ENCODE peak calls at places on chromosomes 13 and 19, in seven cellular contexts. S, N, W, M, V, X and F are unnamed samples.

GRCh38 chr19:752652-753517 is 2.0 kb downstream of the MISP start:
- DNase-seq in N (peak; percentile 73), W (peak; percentile 71), X (no peak), S (peak; percentile 99), V (peak; percentile 92), M (no peak), F (peak; percentile 86)

GRCh38 chr19:16627194-16627927 is 643 bp downstream of the MED26 start:
- DNase-seq in X (no peak), N (peak; percentile 14), M (peak; percentile 44), S (peak; percentile 82), V (peak; percentile 3), W (no peak), F (no peak)

GRCh38 chr19:13441810-13442512 is 64.3 kb downstream of the CACNA1A start:
- DNase-seq in N (peak; percentile 57), M (no peak), S (peak; percentile 58), V (peak; percentile 38), X (no peak), W (peak; percentile 55), F (no peak)

GRCh38 chr19:50567052-50567841 is 988 bp downstream of the LRRC4B start:
- DNase-seq in M (peak; percentile 89), N (no peak), V (no peak), X (no peak), S (peak; percentile 68), W (no peak), F (no peak)

GRCh38 chr19:53177986-53178385 is 15.2 kb downstream of the ZNF665 start:
- DNase-seq in V (no peak), S (peak; percentile 48), W (no peak), M (no peak), X (no peak), N (no peak), F (no peak)

GRCh38 chr13:77521595-77522367 is 13.7 kb upstream of the SCEL start:
- DNase-seq in S (no peak), W (no peak), N (peak; percentile 70), M (no peak), X (no peak), V (no peak), F (no peak)

GRCh38 chr13:52686381-52686780 is 33.7 kb downstream of the SUGT1 start:
- DNase-seq in V (no peak), S (no peak), X (no peak), M (no peak), N (no peak), W (no peak), F (no peak)

GRCh38 chr19:50003810-50004419 is 21.3 kb downstream of the VRK3 start:
- DNase-seq in X (peak; percentile 59), W (no peak), M (no peak), N (peak; percentile 95), S (peak; percentile 99), V (peak; percentile 95), F (peak; percentile 86)

GRCh38 chr13:30870049-30870884 is 35.8 kb upstream of the MEDAG start:
- DNase-seq in W (no peak), N (peak; percentile 73), V (peak; percentile 99), M (no peak), S (peak; percentile 96), X (peak; percentile 54), F (peak; percentile 93)

GRCh38 chr13:57583529-57583928 is 48.0 kb upstream of the PCDH17 start:
- DNase-seq in N (no peak), S (no peak), W (no peak), M (no peak), X (no peak), V (no peak), F (no peak)

GRCh38 chr13:41842029-41842428 is 118.9 kb downstream of the VWA8 start:
- DNase-seq in X (no peak), S (no peak), N (peak; percentile 15), W (no peak), V (peak; percentile 57), M (no peak), F (no peak)

GRCh38 chr13:43546821-43547220 is 240.0 kb downstream of the ENOX1 start:
- DNase-seq in M (no peak), V (no peak), W (no peak), X (no peak), N (no peak), S (no peak), F (no peak)

GRCh38 chr19:54412877-54413276 is 2.4 kb upstream of the TTYH1 start:
- DNase-seq in W (no peak), N (no peak), S (no peak), M (no peak), X (no peak), V (no peak), F (no peak)

GRCh38 chr19:54115071-54116063 is at the start of the genes PRPF31 and TFPT:
- DNase-seq in V (peak; percentile 99), W (peak; percentile 97), M (peak; percentile 94), N (peak; percentile 99), X (peak; percentile 97), S (peak; percentile 99), F (peak; percentile 88)

GRCh38 chr13:50422181-50423148 is 407.2 kb downstream of the KCNRG start:
- DNase-seq in M (no peak), W (no peak), S (no peak), X (no peak), N (no peak), V (no peak), F (no peak)

GRCh38 chr19:38736413-38737280 is 7.6 kb downstream of the CAPN12 start:
- DNase-seq in N (peak; percentile 26), W (peak; percentile 77), S (peak; percentile 88), V (no peak), M (peak; percentile 93), X (no peak), F (no peak)

GRCh38 chr19:45267296-45267695 is 16.2 kb downstream of the MARK4 start:
- DNase-seq in M (no peak), V (no peak), X (no peak), W (no peak), S (no peak), N (no peak), F (no peak)

GRCh38 chr13:60583196-60583908 is 186.3 kb downstream of the TDRD3 start:
- DNase-seq in W (no peak), V (peak; percentile 59), S (peak; percentile 66), M (no peak), X (no peak), N (peak; percentile 64), F (peak; percentile 40)

GRCh38 chr19:29193116-29193515 is 19.8 kb downstream of the UQCRFS1 start:
- DNase-seq in M (no peak), V (no peak), S (no peak), W (no peak), X (no peak), N (no peak), F (no peak)

GRCh38 chr19:29191005-29191404 is 21.9 kb downstream of the UQCRFS1 start:
- DNase-seq in N (peak; percentile 36), V (no peak), M (no peak), X (no peak), W (no peak), S (no peak), F (no peak)

GRCh38 chr19:29188704-29189375 is 24.1 kb downstream of the UQCRFS1 start:
- DNase-seq in N (peak; percentile 18), W (no peak), M (no peak), X (no peak), V (peak; percentile 18), S (no peak), F (no peak)

GRCh38 chr19:29194658-29195057 is 18.3 kb downstream of the UQCRFS1 start:
- DNase-seq in V (no peak), N (no peak), X (no peak), S (no peak), W (no peak), M (no peak), F (no peak)
- TF ChIP-seq CTCF in V (no peak), N (no peak), X (no peak), S (no peak), W (no peak), M (no peak), F (no peak)

GRCh38 chr13:47796816-47797215 is 204.3 kb downstream of the SUCLA2 start:
- DNase-seq in X (no peak), S (no peak), M (no peak), N (no peak), W (no peak), V (no peak), F (no peak)

GRCh38 chr13:47790755-47791154 is 210.3 kb downstream of the SUCLA2 start:
- DNase-seq in S (no peak), X (no peak), N (no peak), W (no peak), M (no peak), V (no peak), F (no peak)

GRCh38 chr13:47798906-47799305 is 202.2 kb downstream of the SUCLA2 start:
- DNase-seq in W (no peak), M (no peak), V (peak; percentile 40), S (no peak), X (no peak), N (peak; percentile 48), F (no peak)

GRCh38 chr13:47798194-47798593 is 202.9 kb downstream of the SUCLA2 start:
- DNase-seq in X (no peak), N (no peak), W (no peak), S (peak; percentile 17), M (no peak), V (no peak), F (no peak)

DNA sequence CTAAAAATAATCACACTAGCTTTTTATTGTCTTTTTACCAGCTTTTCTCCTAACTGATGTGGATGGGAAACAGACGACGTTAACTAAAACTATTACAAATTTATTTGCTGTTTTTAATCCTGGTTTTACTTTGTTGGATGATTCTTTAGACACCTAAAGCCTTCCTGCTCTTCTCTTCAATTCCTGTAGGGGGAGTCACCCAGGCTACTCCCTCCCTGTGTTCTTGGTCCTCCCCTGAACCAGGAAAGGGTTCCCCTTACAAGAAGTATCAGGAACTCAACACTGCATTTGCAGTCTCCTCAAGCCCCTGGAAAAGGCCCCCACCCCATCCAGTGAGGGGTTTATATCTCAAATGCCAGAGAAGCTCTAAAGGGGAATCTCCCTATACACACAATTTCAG is 206.1 kb downstream of the SUCLA2 start:
- DNase-seq in S (no peak), X (no peak), N (peak; percentile 42), M (peak; percentile 26), V (peak; percentile 5), W (no peak), F (no peak)
- TF ChIP-seq CTCF in S (peak; percentile 62), X (no peak), N (peak; percentile 38), M (peak; percentile 54), V (peak; percentile 54), W (no peak), F (peak; percentile 52)

GRCh38 chr19:6425732-6426686 is 1.4 kb upstream of the KHSRP start:
- DNase-seq in S (peak; percentile 47), X (no peak), V (no peak), M (peak; percentile 27), W (no peak), N (peak; percentile 30), F (no peak)
- TF ChIP-seq CTCF in S (no peak), X (no peak), V (no peak), M (peak; percentile 21), W (no peak), N (no peak), F (no peak)

GRCh38 chr19:2544576-2545415 is 68.9 kb downstream of the GADD45B start:
- DNase-seq in V (no peak), M (no peak), S (no peak), W (no peak), N (no peak), X (no peak), F (no peak)

GRCh38 chr19:2546128-2547032 is 70.5 kb downstream of the GADD45B start:
- DNase-seq in S (peak; percentile 85), N (no peak), X (peak; percentile 85), M (no peak), V (peak; percentile 38), W (peak; percentile 82), F (no peak)

GRCh38 chr19:2540646-2541454 is 64.9 kb downstream of the GADD45B start:
- DNase-seq in N (peak; percentile 97), M (no peak), W (peak; percentile 97), X (peak; percentile 75), V (peak; percentile 92), S (peak; percentile 98), F (peak; percentile 89)

GRCh38 chr19:2542341-2543069 is 66.6 kb downstream of the GADD45B start:
- DNase-seq in S (peak; percentile 76), X (no peak), V (peak; percentile 79), N (peak; percentile 39), M (no peak), W (no peak), F (no peak)

GRCh38 chr19:2543463-2544442 is 67.8 kb downstream of the GADD45B start:
- DNase-seq in X (peak; percentile 88), N (peak; percentile 97), S (peak; percentile 98), V (peak; percentile 98), M (peak; percentile 91), W (peak; percentile 93), F (peak; percentile 94)
- TF ChIP-seq CTCF in X (peak; percentile 11), N (peak; percentile 36), S (peak; percentile 35), V (no peak), M (peak; percentile 41), W (peak; percentile 26), F (peak; percentile 52)